ENCODE peak calls at places on chromosome 20, in nine cellular contexts. One of them, this sample, is unnamed.
A peak's percentile ranks its signal among the peaks of the same experiment; 100 is the strongest.

GRCh38 chr20:4074877-4075455 is 59.6 kb upstream of the RNF24 start:
- DNase-seq in retina: no peak
- DNase-seq in hypothalamus: no peak
- DNase-seq in NB4: peak; percentile 39
- DNase-seq in SW 1271: no peak
- DNase-seq in central memory CD4-positive, alpha-beta T cell: no peak
- DNase-seq in Kasumi-1: peak; percentile 77
- DNase-seq in left ventricle myocardium inferior: no peak
- DNase-seq in HuH-7.5: no peak
- DNase-seq in this sample: no peak

GRCh38 chr20:35791823-35792222 is 20.0 kb downstream of the PHF20 start:
- DNase-seq in central memory CD4-positive, alpha-beta T cell: no peak
- DNase-seq in retina: no peak
- DNase-seq in SW 1271: no peak
- DNase-seq in NB4: peak; percentile 54
- DNase-seq in Kasumi-1: no peak
- DNase-seq in left ventricle myocardium inferior: no peak
- DNase-seq in hypothalamus: no peak
- DNase-seq in HuH-7.5: no peak
- DNase-seq in this sample: peak; percentile 86

GRCh38 chr20:12047838-12048432 is 130.2 kb downstream of the BTBD3 start:
- DNase-seq in Kasumi-1: no peak
- DNase-seq in left ventricle myocardium inferior: no peak
- DNase-seq in retina: no peak
- DNase-seq in central memory CD4-positive, alpha-beta T cell: no peak
- DNase-seq in SW 1271: no peak
- DNase-seq in hypothalamus: no peak
- DNase-seq in NB4: no peak
- DNase-seq in HuH-7.5: no peak
- DNase-seq in this sample: no peak

GRCh38 chr20:4173142-4173541 is 157.8 kb upstream of the RNF24 start:
- DNase-seq in central memory CD4-positive, alpha-beta T cell: no peak
- DNase-seq in SW 1271: no peak
- DNase-seq in NB4: no peak
- DNase-seq in retina: no peak
- DNase-seq in left ventricle myocardium inferior: no peak
- DNase-seq in HuH-7.5: no peak
- DNase-seq in Kasumi-1: no peak
- DNase-seq in hypothalamus: no peak
- DNase-seq in this sample: no peak

GRCh38 chr20:46626799-46627198 is 24.5 kb downstream of the SLC13A3 start:
- DNase-seq in HuH-7.5: no peak
- DNase-seq in left ventricle myocardium inferior: no peak
- DNase-seq in NB4: no peak
- DNase-seq in central memory CD4-positive, alpha-beta T cell: no peak
- DNase-seq in hypothalamus: no peak
- DNase-seq in SW 1271: no peak
- DNase-seq in Kasumi-1: no peak
- DNase-seq in retina: no peak
- DNase-seq in this sample: no peak

GRCh38 chr20:18005170-18005989 is 36.6 kb downstream of the MGME1 start:
- DNase-seq in retina: no peak
- DNase-seq in central memory CD4-positive, alpha-beta T cell: no peak
- DNase-seq in SW 1271: no peak
- DNase-seq in HuH-7.5: no peak
- DNase-seq in hypothalamus: no peak
- DNase-seq in left ventricle myocardium inferior: no peak
- DNase-seq in Kasumi-1: no peak
- DNase-seq in NB4: no peak
- DNase-seq in this sample: no peak

GRCh38 chr20:10466325-10466724 is 31.2 kb downstream of the SLX4IP start:
- DNase-seq in Kasumi-1: no peak
- DNase-seq in NB4: no peak
- DNase-seq in retina: no peak
- DNase-seq in HuH-7.5: no peak
- DNase-seq in left ventricle myocardium inferior: no peak
- DNase-seq in hypothalamus: no peak
- DNase-seq in central memory CD4-positive, alpha-beta T cell: no peak
- DNase-seq in SW 1271: no peak
- DNase-seq in this sample: no peak

GRCh38 chr20:7371518-7372158 is 568.6 kb downstream of the HAO1 start:
- DNase-seq in Kasumi-1: no peak
- DNase-seq in NB4: no peak
- DNase-seq in central memory CD4-positive, alpha-beta T cell: no peak
- DNase-seq in HuH-7.5: no peak
- DNase-seq in SW 1271: no peak
- DNase-seq in left ventricle myocardium inferior: no peak
- DNase-seq in retina: no peak
- DNase-seq in hypothalamus: no peak
- DNase-seq in this sample: no peak

GRCh38 chr20:40635990-40636389 is 53.0 kb downstream of the MAFB start:
- DNase-seq in SW 1271: no peak
- DNase-seq in HuH-7.5: no peak
- DNase-seq in hypothalamus: no peak
- DNase-seq in left ventricle myocardium inferior: no peak
- DNase-seq in NB4: no peak
- DNase-seq in central memory CD4-positive, alpha-beta T cell: no peak
- DNase-seq in Kasumi-1: no peak
- DNase-seq in retina: no peak
- DNase-seq in this sample: no peak

GRCh38 chr20:42686057-42686456 is 503.6 kb downstream of the PTPRT start:
- DNase-seq in hypothalamus: no peak
- DNase-seq in central memory CD4-positive, alpha-beta T cell: no peak
- DNase-seq in retina: no peak
- DNase-seq in SW 1271: no peak
- DNase-seq in NB4: no peak
- DNase-seq in Kasumi-1: no peak
- DNase-seq in left ventricle myocardium inferior: no peak
- DNase-seq in HuH-7.5: no peak
- DNase-seq in this sample: no peak

GRCh38 chr20:50172347-50173013 is 18.1 kb upstream of the CEBPB start:
- DNase-seq in HuH-7.5: peak; percentile 93
- DNase-seq in retina: peak; percentile 85
- DNase-seq in Kasumi-1: no peak
- DNase-seq in central memory CD4-positive, alpha-beta T cell: no peak
- DNase-seq in hypothalamus: peak; percentile 62
- DNase-seq in left ventricle myocardium inferior: peak; percentile 92
- DNase-seq in SW 1271: peak; percentile 68
- DNase-seq in NB4: no peak
- DNase-seq in this sample: no peak

GRCh38 chr20:2114990-2115681 is 13.5 kb downstream of the STK35 start:
- DNase-seq in central memory CD4-positive, alpha-beta T cell: no peak
- DNase-seq in hypothalamus: no peak
- DNase-seq in Kasumi-1: no peak
- DNase-seq in retina: no peak
- DNase-seq in NB4: no peak
- DNase-seq in HuH-7.5: no peak
- DNase-seq in left ventricle myocardium inferior: peak; percentile 40
- DNase-seq in SW 1271: no peak
- DNase-seq in this sample: no peak

GRCh38 chr20:58141971-58142842 is 86.2 kb downstream of the ANKRD60 start:
- DNase-seq in left ventricle myocardium inferior: no peak
- DNase-seq in SW 1271: no peak
- DNase-seq in Kasumi-1: no peak
- DNase-seq in central memory CD4-positive, alpha-beta T cell: no peak
- DNase-seq in hypothalamus: no peak
- DNase-seq in retina: no peak
- DNase-seq in HuH-7.5: no peak
- DNase-seq in NB4: no peak
- DNase-seq in this sample: no peak

GRCh38 chr20:9270831-9271230 is 201.9 kb downstream of the PLCB4 start:
- DNase-seq in hypothalamus: no peak
- DNase-seq in SW 1271: no peak
- DNase-seq in Kasumi-1: no peak
- DNase-seq in left ventricle myocardium inferior: no peak
- DNase-seq in central memory CD4-positive, alpha-beta T cell: no peak
- DNase-seq in HuH-7.5: no peak
- DNase-seq in NB4: no peak
- DNase-seq in retina: no peak
- DNase-seq in this sample: peak; percentile 56

GRCh38 chr20:17314262-17314661 is 87.4 kb downstream of the PCSK2 start:
- DNase-seq in hypothalamus: no peak
- DNase-seq in NB4: no peak
- DNase-seq in retina: no peak
- DNase-seq in HuH-7.5: no peak
- DNase-seq in left ventricle myocardium inferior: no peak
- DNase-seq in central memory CD4-positive, alpha-beta T cell: no peak
- DNase-seq in Kasumi-1: no peak
- DNase-seq in SW 1271: no peak
- DNase-seq in this sample: no peak

GRCh38 chr20:31819083-31819784 is at the start of gene MYLK2:
- DNase-seq in retina: no peak
- DNase-seq in left ventricle myocardium inferior: peak; percentile 54
- DNase-seq in central memory CD4-positive, alpha-beta T cell: no peak
- DNase-seq in SW 1271: no peak
- DNase-seq in NB4: no peak
- DNase-seq in HuH-7.5: no peak
- DNase-seq in hypothalamus: no peak
- DNase-seq in Kasumi-1: no peak
- DNase-seq in this sample: no peak

GRCh38 chr20:21796059-21796458 is 90.6 kb downstream of the PAX1 start:
- DNase-seq in NB4: peak; percentile 22
- DNase-seq in hypothalamus: no peak
- DNase-seq in retina: no peak
- DNase-seq in HuH-7.5: no peak
- DNase-seq in central memory CD4-positive, alpha-beta T cell: no peak
- DNase-seq in Kasumi-1: no peak
- DNase-seq in SW 1271: no peak
- DNase-seq in left ventricle myocardium inferior: no peak
- DNase-seq in this sample: no peak

GRCh38 chr20:47150403-47151152 is 205.9 kb downstream of the ZMYND8 start:
- DNase-seq in central memory CD4-positive, alpha-beta T cell: peak; percentile 8
- DNase-seq in HuH-7.5: peak; percentile 73
- DNase-seq in left ventricle myocardium inferior: peak; percentile 46
- DNase-seq in hypothalamus: peak; percentile 4
- DNase-seq in SW 1271: peak; percentile 21
- DNase-seq in retina: peak; percentile 88
- DNase-seq in NB4: peak; percentile 71
- DNase-seq in Kasumi-1: peak; percentile 46
- DNase-seq in this sample: no peak

GRCh38 chr20:61907081-61907891 is 158.4 kb downstream of the TAF4 start:
- DNase-seq in HuH-7.5: no peak
- DNase-seq in NB4: no peak
- DNase-seq in central memory CD4-positive, alpha-beta T cell: no peak
- DNase-seq in Kasumi-1: no peak
- DNase-seq in SW 1271: no peak
- DNase-seq in left ventricle myocardium inferior: no peak
- DNase-seq in hypothalamus: no peak
- DNase-seq in retina: no peak
- DNase-seq in this sample: no peak

GRCh38 chr20:57008217-57008616 is 258.2 kb downstream of the BMP7 start:
- DNase-seq in central memory CD4-positive, alpha-beta T cell: no peak
- DNase-seq in retina: peak; percentile 49
- DNase-seq in Kasumi-1: no peak
- DNase-seq in NB4: no peak
- DNase-seq in SW 1271: no peak
- DNase-seq in hypothalamus: no peak
- DNase-seq in left ventricle myocardium inferior: no peak
- DNase-seq in HuH-7.5: no peak
- DNase-seq in this sample: no peak

GRCh38 chr20:51594206-51594998 is 51.9 kb upstream of the NFATC2 start:
- DNase-seq in NB4: no peak
- DNase-seq in left ventricle myocardium inferior: no peak
- DNase-seq in retina: no peak
- DNase-seq in Kasumi-1: no peak
- DNase-seq in central memory CD4-positive, alpha-beta T cell: no peak
- DNase-seq in HuH-7.5: no peak
- DNase-seq in hypothalamus: no peak
- DNase-seq in SW 1271: no peak
- DNase-seq in this sample: no peak

GRCh38 chr20:24690408-24690807 is 221.0 kb downstream of the SYNDIG1 start:
- DNase-seq in NB4: no peak
- DNase-seq in hypothalamus: no peak
- DNase-seq in retina: no peak
- DNase-seq in HuH-7.5: no peak
- DNase-seq in central memory CD4-positive, alpha-beta T cell: no peak
- DNase-seq in Kasumi-1: no peak
- DNase-seq in SW 1271: no peak
- DNase-seq in left ventricle myocardium inferior: no peak
- DNase-seq in this sample: no peak

GRCh38 chr20:54122189-54122588 is 51.6 kb downstream of the CYP24A1 start:
- DNase-seq in NB4: no peak
- DNase-seq in central memory CD4-positive, alpha-beta T cell: no peak
- DNase-seq in SW 1271: no peak
- DNase-seq in retina: no peak
- DNase-seq in hypothalamus: no peak
- DNase-seq in Kasumi-1: no peak
- DNase-seq in left ventricle myocardium inferior: no peak
- DNase-seq in HuH-7.5: no peak
- DNase-seq in this sample: no peak

GRCh38 chr20:51902933-51903332 is 100.6 kb upstream of the SALL4 start:
- DNase-seq in retina: no peak
- DNase-seq in NB4: no peak
- DNase-seq in left ventricle myocardium inferior: no peak
- DNase-seq in central memory CD4-positive, alpha-beta T cell: no peak
- DNase-seq in HuH-7.5: no peak
- DNase-seq in hypothalamus: no peak
- DNase-seq in Kasumi-1: no peak
- DNase-seq in SW 1271: no peak
- DNase-seq in this sample: no peak

GRCh38 chr20:35497320-35497719 is 32.1 kb downstream of the C20orf173 start:
- DNase-seq in NB4: no peak
- DNase-seq in SW 1271: no peak
- DNase-seq in Kasumi-1: no peak
- DNase-seq in hypothalamus: no peak
- DNase-seq in central memory CD4-positive, alpha-beta T cell: no peak
- DNase-seq in HuH-7.5: no peak
- DNase-seq in left ventricle myocardium inferior: peak; percentile 19
- DNase-seq in retina: no peak
- DNase-seq in this sample: no peak

GRCh38 chr20:57071283-57071701 is 195.1 kb downstream of the BMP7 start:
- DNase-seq in hypothalamus: no peak
- DNase-seq in Kasumi-1: no peak
- DNase-seq in central memory CD4-positive, alpha-beta T cell: no peak
- DNase-seq in HuH-7.5: no peak
- DNase-seq in NB4: no peak
- DNase-seq in left ventricle myocardium inferior: no peak
- DNase-seq in SW 1271: no peak
- DNase-seq in retina: peak; percentile 72
- DNase-seq in this sample: no peak

GRCh38 chr20:35443003-35443402 is 5.0 kb upstream of the GDF5 start:
- DNase-seq in Kasumi-1: no peak
- DNase-seq in NB4: no peak
- DNase-seq in HuH-7.5: no peak
- DNase-seq in retina: peak; percentile 25
- DNase-seq in left ventricle myocardium inferior: no peak
- DNase-seq in hypothalamus: no peak
- DNase-seq in central memory CD4-positive, alpha-beta T cell: no peak
- DNase-seq in SW 1271: no peak
- DNase-seq in this sample: peak; percentile 55

This sample was measured in AG09309.